ENCODE peak calls at places on chromosomes 7 and 10, in ten cellular contexts. M is upper lobe of right lung; Y is RWPE2; A is psoas muscle; W is activated CD8-positive, alpha-beta T cell treated with anti-CD3 and anti-CD28 coated beads for 36 hours; S is lower lobe of right lung; D is K562; G is GM12878; J is HepG2; C is gastrocnemius medialis. R is an unnamed sample.

GRCh38 chr10:11789956-11790355 is 33.2 kb upstream of the PROSER2 start:
- ATAC-seq in Y (no peak), J (no peak), A (no peak), M (no peak), G (no peak), C (no peak), W (no peak), D (no peak), S (no peak), R (no peak)

GRCh38 chr10:101087376-101087775 is 25.6 kb downstream of the KAZALD1 start:
- ATAC-seq in A (no peak), J (no peak), D (no peak), W (no peak), S (no peak), M (no peak), C (no peak), G (no peak), Y (no peak), R (no peak)

GRCh38 chr10:128028508-128029279 is 97.5 kb downstream of the MKI67 start:
- ATAC-seq in J (no peak), W (peak), S (no peak), M (no peak), A (no peak), D (no peak), C (no peak), G (no peak), Y (no peak), R (no peak)

GRCh38 chr10:79260803-79261740 is 86.2 kb upstream of the PPIF start:
- ATAC-seq in M (no peak), A (no peak), G (no peak), D (no peak), J (peak), C (no peak), S (no peak), Y (no peak), W (no peak), R (peak)

GRCh38 chr7:504221-505081 is 15.2 kb downstream of the PDGFA start:
- ATAC-seq in C (no peak), D (no peak), Y (peak), J (peak), S (peak), G (no peak), W (no peak), A (peak), M (peak), R (no peak)

GRCh38 chr10:96647466-96647865 is 60.7 kb upstream of the TM9SF3 start:
- ATAC-seq in W (no peak), Y (no peak), G (peak), M (no peak), J (no peak), D (no peak), S (no peak), C (no peak), A (no peak), R (no peak)

GRCh38 chr7:41648506-41648905 is 54.4 kb downstream of the INHBA start:
- ATAC-seq in A (no peak), D (no peak), S (no peak), M (no peak), G (no peak), W (no peak), J (no peak), Y (no peak), C (no peak), R (no peak)

GRCh38 chr10:121362026-121362425 is 236.2 kb downstream of the FGFR2 start:
- ATAC-seq in S (peak), A (no peak), Y (no peak), C (no peak), G (peak), J (no peak), M (peak), D (no peak), W (no peak), R (no peak)

GRCh38 chr10:21090609-21091082 is 193.5 kb upstream of the NEBL start:
- ATAC-seq in A (no peak), Y (no peak), C (no peak), W (no peak), S (no peak), J (no peak), D (peak), G (no peak), M (no peak), R (no peak)

GRCh38 chr7:38187794-38188472 is 9.9 kb downstream of the STARD3NL start:
- ATAC-seq in S (no peak), Y (no peak), C (no peak), W (no peak), J (no peak), A (no peak), G (peak), M (no peak), D (peak), R (no peak)

GRCh38 chr10:86331861-86332260 is 34.7 kb downstream of the GRID1 start:
- ATAC-seq in J (no peak), C (no peak), D (no peak), Y (no peak), M (no peak), S (no peak), W (no peak), A (no peak), G (no peak), R (no peak)

GRCh38 chr10:68732651-68733050 is 11.6 kb downstream of the CCAR1 start:
- ATAC-seq in W (no peak), D (no peak), Y (no peak), A (no peak), C (no peak), S (no peak), J (peak), G (no peak), M (no peak), R (no peak)

GRCh38 chr10:123573236-123574147 is 92.7 kb upstream of the GPR26 start:
- ATAC-seq in J (peak), G (peak), Y (peak), C (no peak), A (no peak), M (peak), S (peak), W (no peak), D (peak), R (no peak)

GRCh38 chr7:128917061-128917460 is 6.6 kb upstream of the KCP start:
- ATAC-seq in W (no peak), G (no peak), A (no peak), M (no peak), D (no peak), C (no peak), S (no peak), J (no peak), Y (no peak), R (no peak)

GRCh38 chr10:92916433-92916832 is 68.1 kb downstream of the EXOC6 start:
- ATAC-seq in M (no peak), D (no peak), S (no peak), A (no peak), C (no peak), G (no peak), J (no peak), W (no peak), Y (no peak), R (no peak)

GRCh38 chr7:83677180-83677866 is 28.4 kb upstream of the SEMA3E start:
- ATAC-seq in W (no peak), J (no peak), G (peak), M (no peak), A (no peak), S (peak), D (no peak), Y (peak), C (no peak), R (peak)

GRCh38 chr10:87694011-87694794 is 34.5 kb downstream of the PAPSS2 start:
- ATAC-seq in Y (peak), M (no peak), S (no peak), J (no peak), A (no peak), W (no peak), C (no peak), D (no peak), G (no peak), R (no peak)

GRCh38 chr7:5656233-5656632 is 125.2 kb downstream of the RNF216 start:
- ATAC-seq in A (no peak), Y (no peak), J (no peak), S (no peak), W (no peak), C (no peak), G (no peak), D (no peak), M (no peak), R (no peak)

GRCh38 chr10:121426307-121426706 is 171.9 kb downstream of the FGFR2 start:
- ATAC-seq in Y (no peak), A (no peak), S (no peak), J (no peak), D (peak), M (no peak), G (peak), C (no peak), W (no peak), R (no peak)

GRCh38 chr7:36201122-36201723 is 48.2 kb downstream of the EEPD1 start:
- ATAC-seq in S (no peak), A (no peak), G (no peak), M (no peak), Y (no peak), W (no peak), D (no peak), J (no peak), C (no peak), R (no peak)

GRCh38 chr7:151400626-151401315 is 9.1 kb downstream of the WDR86 start:
- ATAC-seq in M (no peak), D (no peak), W (no peak), C (no peak), Y (no peak), G (peak), J (no peak), S (no peak), A (no peak), R (no peak)

DNA sequence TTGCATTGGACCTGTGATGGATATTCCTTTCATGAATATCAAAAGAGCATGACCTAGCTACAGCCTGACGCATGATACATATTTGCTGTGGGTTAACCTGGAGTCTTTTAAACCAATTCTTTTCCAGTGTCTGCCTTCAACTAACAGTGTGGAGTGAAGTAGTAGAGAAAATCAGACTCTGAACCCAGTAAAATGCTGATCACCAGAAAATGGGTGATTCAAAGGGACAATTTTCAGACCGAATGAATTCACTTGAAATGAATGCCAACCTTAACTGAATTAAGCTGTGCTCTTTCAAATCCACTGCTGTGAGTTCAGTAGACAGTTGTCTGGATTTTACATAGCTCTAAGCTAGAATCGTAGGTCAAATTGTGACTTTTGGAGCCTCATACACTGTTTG is 123.0 kb downstream of the CDK14 start:
- ATAC-seq in A (no peak), S (no peak), J (no peak), C (no peak), G (no peak), W (no peak), D (no peak), M (no peak), Y (no peak), R (no peak)
- TF ChIP-seq CTCF in A (no peak), S (no peak), J (no peak), C (no peak), G (no peak), W (no peak), D (no peak), M (no peak), Y (no peak), R (no peak)

DNA sequence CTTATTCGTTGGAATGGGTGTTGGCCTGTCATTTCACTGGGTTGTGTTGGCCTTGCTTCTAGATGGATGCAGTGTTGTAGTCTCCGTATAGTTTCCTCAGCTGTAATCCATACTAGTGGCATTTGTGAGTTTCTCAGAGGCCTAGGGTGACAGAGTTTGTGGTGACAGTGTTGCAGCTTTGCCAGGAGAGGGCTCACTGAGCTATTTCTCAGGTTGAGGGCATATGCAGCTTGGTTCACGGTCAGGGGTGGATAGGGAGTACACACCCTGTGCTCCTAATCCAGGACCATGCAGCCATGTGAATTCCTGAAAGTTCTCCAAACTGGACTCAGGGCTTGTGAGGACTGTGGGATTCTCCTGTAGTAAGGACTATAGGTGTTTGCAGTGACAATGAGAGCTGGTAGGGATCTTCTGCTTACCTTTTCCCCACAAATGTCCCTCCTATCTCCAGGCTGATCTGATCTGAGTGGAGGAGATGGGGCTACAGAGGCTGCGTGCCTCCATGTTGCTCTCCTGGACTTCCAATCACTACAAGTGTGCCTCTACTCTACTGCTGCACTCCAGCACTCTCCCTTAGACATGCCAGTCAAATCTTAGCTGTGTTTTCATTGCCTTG is 229.0 kb downstream of the STK31 start:
- ATAC-seq in A (no peak), D (peak), G (peak), W (peak), C (no peak), S (no peak), M (peak), J (peak), Y (peak), R (no peak)
- TF ChIP-seq CTCF in A (no peak), D (peak), G (peak), W (no peak), C (no peak), S (no peak), M (peak), J (peak), Y (peak), R (no peak)

DNA sequence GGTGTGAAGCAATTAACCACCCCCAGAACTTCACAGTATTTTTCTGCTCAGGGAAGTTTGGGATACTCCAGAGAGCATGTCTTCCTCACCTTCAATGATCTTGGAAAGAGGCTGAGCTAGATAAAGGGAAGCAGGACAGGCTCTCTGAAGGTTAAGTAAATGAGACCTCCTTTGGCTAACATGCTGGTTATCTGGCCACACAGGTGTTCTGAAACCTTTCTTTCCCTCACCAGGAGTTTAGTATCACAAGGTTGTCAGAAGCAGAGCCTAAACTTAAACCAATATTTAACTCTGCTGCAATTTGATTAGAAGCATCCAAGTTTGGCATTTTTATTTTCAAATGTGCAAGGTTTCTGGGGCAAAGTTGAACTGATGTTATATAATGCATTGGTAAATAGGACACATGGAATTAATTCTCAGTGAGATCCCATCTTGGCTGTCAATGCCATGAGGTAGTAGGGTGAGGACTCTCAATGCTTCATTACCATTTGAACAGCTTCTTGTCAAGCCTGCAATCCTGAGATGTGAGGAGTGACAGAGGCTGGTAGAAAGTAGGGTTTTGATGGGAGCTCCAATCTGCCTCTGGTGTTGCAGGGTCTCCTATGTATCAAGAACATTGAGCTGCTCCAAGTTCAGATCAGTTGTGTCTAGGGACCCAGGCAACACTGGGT is 3.6 kb upstream of the PNLIP start:
- ATAC-seq in J (no peak), D (no peak), M (no peak), W (no peak), S (no peak), Y (no peak), C (no peak), G (no peak), A (no peak), R (no peak)
- TF ChIP-seq CTCF in J (no peak), D (no peak), M (no peak), W (no peak), S (no peak), Y (no peak), C (no peak), G (no peak), A (no peak), R (no peak)

GRCh38 chr10:17349009-17349349 is 105.4 kb downstream of the ST8SIA6 start:
- ATAC-seq in D (no peak), M (no peak), A (no peak), C (no peak), W (no peak), J (no peak), Y (no peak), S (no peak), G (no peak), R (no peak)

GRCh38 chr10:17340144-17340829 is 112.2 kb downstream of the VIM start:
- ATAC-seq in G (no peak), D (no peak), J (no peak), M (no peak), A (no peak), W (no peak), S (no peak), Y (no peak), C (no peak), R (no peak)

GRCh38 chr10:17348111-17349008 is 106.0 kb downstream of the ST8SIA6 start:
- ATAC-seq in M (peak), G (no peak), Y (peak), J (no peak), A (peak), C (no peak), W (no peak), S (peak), D (peak), R (peak)

GRCh38 chr10:17344206-17344605 is 110.2 kb downstream of the ST8SIA6 start:
- ATAC-seq in G (no peak), S (no peak), C (no peak), D (no peak), J (no peak), A (no peak), W (no peak), Y (no peak), M (no peak), R (no peak)

DNA sequence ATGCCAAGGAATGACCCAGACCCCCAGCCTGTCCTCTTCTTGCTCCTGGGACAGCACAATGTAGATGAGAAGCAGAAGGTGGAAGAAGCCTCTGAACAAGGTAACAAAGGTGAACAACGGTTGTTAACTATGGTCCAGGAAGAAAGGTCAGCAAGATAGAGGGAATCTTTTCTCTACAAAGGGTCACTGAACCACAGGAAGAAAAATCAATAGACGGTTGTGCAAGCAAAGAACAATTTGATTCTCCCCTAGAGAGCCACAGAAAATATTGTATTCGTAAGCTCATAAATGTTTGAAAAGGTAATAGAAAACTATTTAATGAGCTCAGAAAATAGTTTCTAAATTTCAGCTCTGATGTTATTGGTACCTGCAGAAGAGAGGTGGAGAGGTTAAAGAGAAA is 111.3 kb downstream of the ST8SIA6 start:
- ATAC-seq in D (no peak), W (no peak), A (no peak), G (no peak), C (no peak), J (peak), S (no peak), M (no peak), Y (no peak), R (no peak)
- TF ChIP-seq CTCF in D (no peak), W (no peak), A (no peak), G (no peak), C (no peak), J (no peak), S (no peak), M (no peak), Y (no peak), R (no peak)

DNA sequence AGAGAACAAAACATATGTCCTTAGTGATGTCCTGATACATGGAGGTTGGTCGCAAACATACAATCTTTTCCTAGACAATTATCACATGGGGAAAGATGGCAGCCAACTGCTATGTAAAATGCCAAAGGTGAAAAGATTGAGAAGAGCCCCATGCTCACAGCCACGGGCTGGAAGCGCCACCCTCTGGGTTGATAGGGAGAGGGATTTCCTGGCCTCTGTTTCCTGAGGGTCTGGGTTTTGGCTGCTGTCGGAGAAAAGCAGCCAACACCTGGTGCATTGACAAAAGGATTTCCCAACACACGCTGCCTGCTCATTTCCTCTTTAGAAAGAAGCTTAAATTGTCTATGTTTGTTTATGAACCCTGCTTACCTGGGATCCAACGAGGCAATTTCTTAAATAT is 43.8 kb downstream of the ITIH5 start:
- ATAC-seq in C (no peak), W (no peak), D (peak), G (peak), Y (peak), M (peak), S (no peak), J (peak), A (no peak), R (no peak)
- TF ChIP-seq CTCF in C (no peak), W (peak), D (peak), G (peak), Y (peak), M (peak), S (peak), J (peak), A (no peak), R (peak)

GRCh38 chr7:47901542-47901941 is 46.7 kb downstream of the PKD1L1 start:
- ATAC-seq in A (no peak), D (no peak), J (no peak), Y (no peak), C (no peak), W (no peak), M (no peak), G (no peak), S (no peak), R (no peak)

GRCh38 chr7:47902013-47902412 is 46.3 kb downstream of the PKD1L1 start:
- ATAC-seq in M (no peak), W (no peak), C (no peak), Y (no peak), J (no peak), S (no peak), A (no peak), G (no peak), D (no peak), R (no peak)

GRCh38 chr7:47908726-47909125 is 39.5 kb downstream of the PKD1L1 start:
- ATAC-seq in G (no peak), Y (no peak), M (no peak), C (no peak), A (no peak), S (no peak), W (no peak), D (no peak), J (no peak), R (no peak)

GRCh38 chr7:47905071-47905920 is 43.0 kb downstream of the PKD1L1 start:
- ATAC-seq in D (no peak), G (no peak), C (no peak), A (no peak), J (no peak), S (no peak), Y (no peak), W (no peak), M (no peak), R (no peak)

DNA sequence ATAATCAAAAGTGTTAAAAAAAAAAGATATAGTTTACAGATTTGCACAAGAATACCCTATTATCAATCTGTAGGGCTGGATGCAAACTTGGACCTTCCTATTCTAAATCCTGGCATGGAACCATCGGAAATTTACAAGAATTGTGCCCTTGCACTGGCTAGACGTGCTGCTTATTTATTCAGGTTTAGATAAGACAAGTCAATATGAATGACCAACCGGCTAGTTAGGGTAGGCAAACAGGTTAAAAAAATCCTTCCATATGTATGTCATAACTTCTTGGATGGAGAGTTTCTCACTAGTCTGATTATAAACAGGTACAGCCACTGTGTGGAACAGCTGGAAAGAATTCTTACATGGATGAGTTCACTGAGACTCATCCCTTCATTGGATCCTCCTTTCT is 41.4 kb downstream of the PKD1L1 start:
- ATAC-seq in S (no peak), Y (no peak), C (no peak), J (no peak), W (no peak), G (no peak), A (no peak), D (no peak), M (no peak), R (no peak)
- TF ChIP-seq CTCF in S (no peak), Y (no peak), C (no peak), J (no peak), W (no peak), G (no peak), A (no peak), D (no peak), M (no peak), R (no peak)

R was measured in gastroesophageal sphincter.